ENCODE peak calls at places on chromosome 21, in four cellular contexts. One of them, this sample, is unnamed.

GRCh38 chr21:43283136-43283924 is 114.5 kb downstream of the CRYAA start:
- DNase-seq in K562: no peak
- DNase-seq in HL-60: no peak
- DNase-seq in GM12878: no peak
- DNase-seq in this sample: no peak

GRCh38 chr21:28207776-28208175 is 784.9 kb downstream of the LTN1 start:
- DNase-seq in HL-60: no peak
- DNase-seq in K562: no peak
- DNase-seq in GM12878: no peak
- DNase-seq in this sample: no peak

GRCh38 chr21:16992448-16992847 is 520.4 kb upstream of the CXADR start:
- DNase-seq in HL-60: no peak
- DNase-seq in GM12878: no peak
- DNase-seq in K562: peak
- DNase-seq in this sample: no peak

GRCh38 chr21:36572091-36572490 is 92.2 kb upstream of the CLDN14 start:
- DNase-seq in GM12878: no peak
- DNase-seq in K562: no peak
- DNase-seq in HL-60: no peak
- DNase-seq in this sample: no peak

GRCh38 chr21:36936361-36937135 is 29.9 kb downstream of the HLCS start:
- DNase-seq in GM12878: no peak
- DNase-seq in HL-60: no peak
- DNase-seq in K562: no peak
- DNase-seq in this sample: no peak

GRCh38 chr21:46509760-46510159 is 51.1 kb downstream of the DIP2A start:
- DNase-seq in K562: no peak
- DNase-seq in HL-60: no peak
- DNase-seq in GM12878: no peak
- DNase-seq in this sample: no peak

GRCh38 chr21:45950740-45951515 is 30.6 kb upstream of the COL6A1 start:
- DNase-seq in K562: no peak
- DNase-seq in HL-60: no peak
- DNase-seq in GM12878: no peak
- DNase-seq in this sample: no peak

GRCh38 chr21:34061983-34062382 is 11.4 kb upstream of the MRPS6 start:
- DNase-seq in K562: peak
- DNase-seq in HL-60: peak
- DNase-seq in GM12878: no peak
- DNase-seq in this sample: no peak

GRCh38 chr21:46655230-46655629 is 19.8 kb downstream of the PRMT2 start:
- DNase-seq in K562: no peak
- DNase-seq in GM12878: no peak
- DNase-seq in HL-60: no peak
- DNase-seq in this sample: no peak

GRCh38 chr21:46095106-46095719 is 2.7 kb upstream of the COL6A2 start:
- DNase-seq in K562: no peak
- DNase-seq in HL-60: no peak
- DNase-seq in GM12878: no peak
- DNase-seq in this sample: no peak

GRCh38 chr21:37700641-37701202 is 215.5 kb downstream of the KCNJ6 start:
- DNase-seq in K562: peak
- DNase-seq in HL-60: peak
- DNase-seq in GM12878: peak
- DNase-seq in this sample: peak

GRCh38 chr21:18370292-18370691 is 33.3 kb downstream of the TMPRSS15 start:
- DNase-seq in GM12878: no peak
- DNase-seq in HL-60: no peak
- DNase-seq in K562: no peak
- DNase-seq in this sample: no peak

GRCh38 chr21:44918107-44918470 is 2.6 kb downstream of the ITGB2 start:
- DNase-seq in HL-60: no peak
- DNase-seq in GM12878: no peak
- DNase-seq in K562: no peak
- DNase-seq in this sample: no peak

GRCh38 chr21:46284077-46284644 is 1.2 kb downstream of the MCM3AP start:
- DNase-seq in HL-60: peak
- DNase-seq in K562: no peak
- DNase-seq in GM12878: no peak
- DNase-seq in this sample: no peak

GRCh38 chr21:31656199-31657095 is 3.0 kb upstream of the SOD1 start:
- DNase-seq in HL-60: no peak
- DNase-seq in GM12878: no peak
- DNase-seq in K562: no peak
- DNase-seq in this sample: no peak

GRCh38 chr21:46675595-46676280 is 40.3 kb downstream of the PRMT2 start:
- DNase-seq in K562: no peak
- DNase-seq in HL-60: no peak
- DNase-seq in GM12878: no peak
- DNase-seq in this sample: no peak

GRCh38 chr21:37257967-37258877 is 8.9 kb downstream of the VPS26C start:
- DNase-seq in K562: no peak
- DNase-seq in HL-60: peak
- DNase-seq in GM12878: peak
- DNase-seq in this sample: peak

GRCh38 chr21:44866780-44867179 is 6.7 kb downstream of the PTTG1IP start:
- DNase-seq in K562: no peak
- DNase-seq in HL-60: no peak
- DNase-seq in GM12878: no peak
- DNase-seq in this sample: no peak

DNA sequence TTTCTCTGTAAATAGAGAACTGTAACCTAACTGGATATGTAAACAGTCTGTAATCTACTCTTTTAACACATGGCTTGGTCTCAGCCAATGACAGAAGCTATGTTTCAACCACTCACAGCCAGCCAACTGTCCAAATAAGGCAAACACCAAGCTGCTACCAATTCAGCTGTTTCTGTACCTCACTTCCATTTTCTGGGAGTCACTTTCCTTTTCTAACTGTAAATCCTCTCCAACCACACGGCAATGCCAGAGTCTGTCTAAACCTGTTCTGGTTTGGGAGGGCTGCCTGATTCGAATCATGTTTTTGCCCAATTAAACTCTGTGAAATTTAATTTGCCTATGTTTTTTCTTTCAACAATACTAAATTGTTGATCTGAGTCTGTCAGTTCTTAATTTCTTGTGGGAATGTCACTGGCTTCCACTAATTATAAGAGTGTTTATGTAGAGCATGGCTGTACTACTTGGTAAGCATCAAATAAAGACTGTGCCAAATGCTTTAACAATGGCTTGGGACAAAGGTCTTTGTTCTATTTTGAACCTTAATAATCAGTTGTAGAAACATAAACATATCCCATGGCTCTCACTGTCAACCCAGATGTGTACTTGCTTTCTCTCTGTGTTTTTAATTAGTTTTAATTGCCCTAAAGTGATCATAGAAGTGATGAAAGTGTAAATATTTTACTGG is 1144.5 kb upstream of the TMPRSS15 start:
- DNase-seq in K562: no peak
- DNase-seq in HL-60: no peak
- DNase-seq in GM12878: no peak
- DNase-seq in this sample: no peak
- TF ChIP-seq SPI1 in K562: no peak
- TF ChIP-seq SPI1 in HL-60: no peak
- TF ChIP-seq SPI1 in GM12878: no peak
- TF ChIP-seq SPI1 in this sample: no peak

DNA sequence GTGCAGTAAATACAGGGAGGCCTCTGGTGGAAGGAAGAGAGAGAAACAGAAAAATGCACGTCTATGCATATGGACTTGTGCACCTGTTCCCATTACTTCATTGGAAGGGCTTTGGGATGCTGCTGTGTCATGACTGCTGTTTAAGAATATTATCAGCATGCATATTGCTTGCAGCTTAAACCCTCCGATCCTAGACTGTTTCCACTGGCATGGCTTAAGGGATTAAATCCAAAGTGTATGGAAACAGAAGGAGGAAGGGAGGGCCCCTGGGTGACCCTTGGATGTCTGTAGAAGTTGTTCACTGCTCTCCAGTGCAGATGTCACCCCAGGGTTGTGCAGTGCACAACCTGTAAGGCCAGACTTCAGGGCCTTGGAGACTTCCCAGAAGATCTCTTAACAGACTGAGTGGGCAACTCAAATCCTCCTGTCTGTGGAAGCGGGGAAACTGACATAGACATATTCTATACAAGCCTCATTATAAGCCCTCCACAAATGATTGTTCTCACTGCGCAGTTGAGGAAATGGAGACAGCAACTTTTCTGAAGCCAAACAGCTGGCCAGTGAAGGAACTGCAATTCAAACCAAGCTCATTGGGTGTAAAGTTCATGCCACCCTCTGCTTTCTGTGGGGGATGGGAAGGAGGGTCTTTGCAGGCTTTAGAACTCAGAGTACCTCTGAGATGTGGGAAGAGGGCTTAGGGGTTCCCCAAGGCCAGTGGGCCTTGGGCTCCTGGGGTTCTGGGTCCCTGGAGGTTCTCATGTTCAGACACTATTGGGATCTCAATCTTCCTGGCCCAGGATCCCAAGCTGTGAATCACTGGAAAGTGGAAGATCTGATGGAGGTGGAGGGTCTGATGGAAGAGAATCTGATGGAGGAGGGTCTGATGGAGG is 73.8 kb downstream of the UMODL1 start:
- DNase-seq in K562: no peak
- DNase-seq in GM12878: no peak
- DNase-seq in HL-60: no peak
- DNase-seq in this sample: no peak
- TF ChIP-seq POLR2AphosphoS5 in K562: no peak
- TF ChIP-seq POLR2AphosphoS5 in GM12878: no peak
- TF ChIP-seq POLR2AphosphoS5 in HL-60: no peak
- TF ChIP-seq POLR2AphosphoS5 in this sample: no peak

GRCh38 chr21:38777015-38777414 is 28.7 kb upstream of the ETS2 start:
- DNase-seq in GM12878: no peak
- DNase-seq in HL-60: no peak
- DNase-seq in K562: no peak
- DNase-seq in this sample: no peak

GRCh38 chr21:38774586-38775285 is 31.0 kb upstream of the ETS2 start:
- DNase-seq in GM12878: no peak
- DNase-seq in HL-60: no peak
- DNase-seq in K562: no peak
- DNase-seq in this sample: no peak

GRCh38 chr21:38780879-38781278 is 24.9 kb upstream of the ETS2 start:
- DNase-seq in GM12878: peak
- DNase-seq in HL-60: no peak
- DNase-seq in K562: no peak
- DNase-seq in this sample: no peak

GRCh38 chr21:38775733-38776132 is 30.0 kb upstream of the ETS2 start:
- DNase-seq in HL-60: no peak
- DNase-seq in K562: no peak
- DNase-seq in GM12878: no peak
- DNase-seq in this sample: no peak

DNA sequence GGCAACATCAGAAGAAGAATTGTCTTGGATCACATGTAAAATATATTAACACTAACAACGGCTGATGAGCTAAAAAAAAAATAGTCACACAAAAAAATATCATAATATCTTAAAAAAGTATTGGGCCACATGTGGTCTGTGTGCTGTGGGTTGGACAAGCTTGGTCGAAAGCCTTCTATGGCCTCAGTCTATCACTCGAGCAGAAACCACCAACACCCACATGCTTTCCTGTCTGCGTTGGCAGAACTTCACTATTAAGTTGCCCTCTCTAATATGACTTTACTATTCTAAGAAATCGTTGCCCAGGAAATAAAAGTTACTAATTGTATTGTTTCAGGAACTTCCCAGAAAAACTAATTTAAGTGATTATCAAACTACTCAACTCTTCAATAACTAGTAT is 28.2 kb upstream of the ETS2 start:
- DNase-seq in GM12878: no peak
- DNase-seq in HL-60: no peak
- DNase-seq in K562: no peak
- DNase-seq in this sample: no peak
- TF ChIP-seq SPI1 in GM12878: no peak
- TF ChIP-seq SPI1 in HL-60: no peak
- TF ChIP-seq SPI1 in K562: no peak
- TF ChIP-seq SPI1 in this sample: no peak

DNA sequence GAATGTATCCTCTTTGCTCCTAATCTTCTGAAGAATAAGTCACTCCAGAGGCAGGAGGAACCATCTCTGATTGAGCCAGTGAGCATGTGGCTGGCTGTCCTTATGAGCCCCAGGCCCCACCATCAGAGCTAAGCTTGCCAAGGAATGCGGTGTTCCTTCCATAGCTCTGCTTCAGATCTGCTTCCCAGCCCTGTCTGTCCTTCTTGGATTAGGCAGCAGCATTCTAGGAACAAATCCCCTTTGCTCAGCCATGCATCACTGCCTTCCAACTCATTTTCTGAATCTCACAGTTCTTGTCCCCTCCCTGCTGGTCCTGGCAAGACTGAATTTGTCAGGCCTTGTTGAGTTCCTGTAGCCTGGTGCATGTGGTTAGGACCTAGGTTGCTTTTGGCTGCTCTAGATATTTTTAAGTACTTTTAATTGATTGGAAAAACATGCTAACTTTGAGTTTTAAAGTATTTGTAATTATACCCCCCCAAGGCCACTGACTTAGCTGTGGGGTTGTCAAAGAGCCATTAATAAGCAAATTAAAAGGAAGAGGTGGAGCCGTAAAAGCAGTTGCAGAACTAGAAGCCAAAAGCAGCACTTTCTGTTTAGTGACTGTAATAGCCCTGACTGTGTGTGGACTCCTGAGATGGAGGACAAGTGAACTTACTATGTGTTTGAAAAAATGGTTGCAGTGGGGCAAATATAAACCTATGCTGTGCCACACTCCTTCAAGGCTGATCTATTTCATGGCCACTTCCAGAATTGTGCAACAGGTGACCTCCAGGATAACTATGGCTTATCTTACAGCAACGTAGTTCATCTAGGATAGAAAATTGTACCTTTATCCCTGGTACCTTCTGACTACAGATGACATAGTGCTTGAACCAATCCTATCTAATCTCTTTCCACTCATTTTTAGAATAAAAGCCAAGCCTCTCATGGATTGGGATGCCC is 61.3 kb upstream of the BACH1 start:
- DNase-seq in K562: no peak
- DNase-seq in GM12878: no peak
- DNase-seq in HL-60: no peak
- DNase-seq in this sample: no peak
- TF ChIP-seq POLR2AphosphoS5 in K562: no peak
- TF ChIP-seq POLR2AphosphoS5 in GM12878: no peak
- TF ChIP-seq POLR2AphosphoS5 in HL-60: no peak
- TF ChIP-seq POLR2AphosphoS5 in this sample: no peak

DNA sequence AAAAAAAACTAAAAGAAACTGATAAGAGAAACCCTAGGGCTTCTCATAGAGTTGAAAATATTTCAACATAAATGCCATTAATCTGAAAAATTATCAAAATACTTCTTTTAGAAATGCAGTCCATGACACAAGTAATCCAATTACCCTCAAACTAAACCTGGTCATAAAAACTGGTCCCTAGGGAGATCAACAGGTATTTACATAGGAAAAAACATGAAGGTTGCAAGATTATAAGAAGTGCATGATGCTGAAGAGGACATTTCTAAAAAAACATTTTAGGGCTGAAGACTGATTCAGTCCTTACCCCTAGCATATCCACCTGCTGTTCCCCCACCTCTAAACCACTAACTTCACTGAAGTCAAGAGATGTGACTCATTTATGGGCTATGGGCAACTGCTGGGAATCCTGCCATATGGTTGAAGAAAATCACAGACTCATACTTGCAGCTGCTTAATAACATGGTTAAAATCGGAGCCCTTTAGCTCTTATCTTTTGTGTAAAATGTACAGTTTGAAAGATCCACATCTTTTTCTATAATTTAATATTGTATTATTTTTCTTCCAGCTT is 131.0 kb upstream of the RUNX1 start:
- DNase-seq in K562: no peak
- DNase-seq in HL-60: no peak
- DNase-seq in GM12878: no peak
- DNase-seq in this sample: no peak
- TF ChIP-seq SPI1 in K562: no peak
- TF ChIP-seq SPI1 in HL-60: no peak
- TF ChIP-seq SPI1 in GM12878: no peak
- TF ChIP-seq SPI1 in this sample: no peak

GRCh38 chr21:42026072-42026415 is 15.9 kb upstream of the ZBTB21 start:
- DNase-seq in HL-60: no peak
- DNase-seq in GM12878: no peak
- DNase-seq in K562: no peak
- DNase-seq in this sample: no peak
- TF ChIP-seq POLR2AphosphoS5 in HL-60: no peak
- TF ChIP-seq POLR2AphosphoS5 in GM12878: no peak
- TF ChIP-seq POLR2AphosphoS5 in K562: no peak
- TF ChIP-seq POLR2AphosphoS5 in this sample: no peak